ENCODE peak calls at places on chromosomes 11 and 22, in four cellular contexts. K, U, O and B are unnamed samples.

GRCh38 chr11:125262825-125263218 is 98.3 kb downstream of the PKNOX2 start:
- DNase-seq in O (no peak), U (no peak), K (no peak), B (no peak)

GRCh38 chr11:77557553-77557952 is 32.2 kb upstream of the AQP11 start:
- DNase-seq in U (no peak), K (no peak), O (peak), B (peak)

GRCh38 chr11:2914475-2915195 is 14.6 kb downstream of the PHLDA2 start:
- DNase-seq in O (peak), U (no peak), K (no peak), B (no peak)

GRCh38 chr11:69981119-69981770 is 96.9 kb upstream of the ANO1 start:
- DNase-seq in U (peak), O (no peak), K (no peak), B (no peak)

GRCh38 chr22:45475063-45475747 is 27.5 kb upstream of the FBLN1 start:
- DNase-seq in K (no peak), O (no peak), U (no peak), B (no peak)

GRCh38 chr11:73141031-73141308 is 1.1 kb downstream of the FCHSD2 start:
- DNase-seq in U (peak), O (peak), K (no peak), B (no peak)

GRCh38 chr11:112285918-112286317 is 25.3 kb upstream of the PLET1 start:
- DNase-seq in O (no peak), K (no peak), U (peak), B (no peak)

GRCh38 chr11:17771415-17771814 is 36.8 kb downstream of the KCNC1 start:
- DNase-seq in K (no peak), U (no peak), O (no peak), B (no peak)

GRCh38 chr11:120666121-120666639 is 154.6 kb downstream of the GRIK4 start:
- DNase-seq in O (no peak), U (no peak), K (no peak), B (peak)

GRCh38 chr11:107741044-107741823 is 29.4 kb upstream of the SLN start:
- DNase-seq in K (peak), O (peak), U (peak), B (peak)

GRCh38 chr11:45385844-45386243 is 99.7 kb upstream of the SYT13 start:
- DNase-seq in U (no peak), K (no peak), O (no peak), B (no peak)

GRCh38 chr11:28481673-28482480 is 373.7 kb downstream of the METTL15 start:
- DNase-seq in K (no peak), U (no peak), O (no peak), B (no peak)
- TF ChIP-seq REST in K (no peak), U (no peak), O (no peak), B (no peak)

GRCh38 chr22:42519544-42520237 is at the start of gene RRP7A:
- DNase-seq in K (no peak), O (peak), U (peak), B (peak)
- TF ChIP-seq MXI1 in K (peak), O (no peak), U (no peak), B (peak)

GRCh38 chr11:131785801-131786200 is 415.4 kb downstream of the NTM start:
- DNase-seq in K (no peak), U (no peak), O (no peak), B (no peak)
- TF ChIP-seq YY1 in K (no peak), U (no peak), O (no peak), B (no peak)

GRCh38 chr11:765025-765801 is 12.1 kb downstream of the GATD1 start:
- DNase-seq in U (peak), K (no peak), O (peak), B (peak)

GRCh38 chr11:763073-763463 is 14.2 kb downstream of the GATD1 start:
- DNase-seq in O (peak), U (peak), K (no peak), B (no peak)

GRCh38 chr11:765802-766091 is 11.5 kb downstream of the GATD1 start:
- DNase-seq in U (no peak), O (no peak), K (no peak), B (no peak)

GRCh38 chr11:763549-764321 is 13.6 kb downstream of the GATD1 start:
- DNase-seq in O (peak), U (no peak), K (no peak), B (no peak)

GRCh38 chr11:764322-765024 is 12.8 kb downstream of the GATD1 start:
- DNase-seq in O (peak), K (no peak), U (no peak), B (no peak)
- TF ChIP-seq REST in O (no peak), K (no peak), U (no peak), B (no peak)

GRCh38 chr11:14642873-14643696 is 519 bp upstream of the PDE3B start:
- DNase-seq in O (no peak), U (peak), K (no peak), B (no peak)
- TF ChIP-seq MXI1 in O (no peak), U (no peak), K (no peak), B (no peak)

GRCh38 chr11:47389577-47390072 is 11.3 kb upstream of the SPI1 start:
- DNase-seq in K (no peak), U (peak), O (no peak), B (no peak)

GRCh38 chr11:47390084-47390760 is 11.9 kb upstream of the SPI1 start:
- DNase-seq in K (no peak), U (peak), O (no peak), B (no peak)

GRCh38 chr11:47391077-47391583 is 12.8 kb upstream of the SPI1 start:
- DNase-seq in U (no peak), O (no peak), K (no peak), B (no peak)

GRCh38 chr11:47387944-47388696 is 9.8 kb upstream of the SPI1 start:
- DNase-seq in K (no peak), U (peak), O (no peak), B (no peak)

GRCh38 chr11:47388697-47389576 is 10.6 kb upstream of the SPI1 start:
- DNase-seq in U (peak), K (no peak), O (no peak), B (no peak)
- TF ChIP-seq YY1 in U (no peak), K (no peak), O (no peak), B (no peak)